ENCODE peak calls at places on chromosomes 16 and 17, in nine cellular contexts. J, R, W, G, F, Q, Y, K and V are unnamed samples.

GRCh38 chr16:83954577-83955016 is 1.6 kb downstream of the OSGIN1 start:
- DNase-seq in Q (peak; percentile 38), F (no peak), G (peak; percentile 80), Y (peak; percentile 79), R (no peak), K (no peak), J (peak; percentile 75), W (peak; percentile 80), V (peak; percentile 67)

GRCh38 chr17:60325730-60326524 is 66.0 kb downstream of the USP32 start:
- DNase-seq in Q (no peak), W (no peak), F (no peak), Y (no peak), R (no peak), J (no peak), G (no peak), K (no peak), V (no peak)

GRCh38 chr16:80569440-80570105 is 28.8 kb downstream of the DYNLRB2 start:
- DNase-seq in W (peak; percentile 7), J (no peak), G (no peak), Q (peak; percentile 46), Y (no peak), K (no peak), R (no peak), F (no peak), V (no peak)

GRCh38 chr17:76493505-76494167 is 7.6 kb downstream of the RHBDF2 start:
- DNase-seq in Y (no peak), Q (no peak), J (no peak), R (no peak), G (no peak), K (no peak), W (no peak), F (no peak), V (peak; percentile 38)

GRCh38 chr17:64226132-64226531 is 36.9 kb downstream of the TEX2 start:
- DNase-seq in R (no peak), W (no peak), Q (no peak), K (no peak), F (no peak), J (no peak), Y (no peak), G (no peak), V (no peak)

GRCh38 chr16:23403547-23403946 is 49.4 kb downstream of the COG7 start:
- DNase-seq in J (no peak), F (no peak), W (no peak), Y (no peak), K (no peak), Q (no peak), G (no peak), R (no peak), V (no peak)

GRCh38 chr16:49592507-49593422 is 219.2 kb downstream of the C16orf78 start:
- DNase-seq in Y (no peak), R (peak; percentile 52), F (no peak), G (peak; percentile 58), Q (peak; percentile 7), W (peak; percentile 51), K (no peak), J (peak; percentile 64), V (peak; percentile 15)

GRCh38 chr17:40443988-40444899 is 994 bp downstream of the IGFBP4 start:
- DNase-seq in W (no peak), R (no peak), Q (peak; percentile 19), K (no peak), Y (no peak), G (no peak), F (no peak), J (no peak), V (no peak)

GRCh38 chr17:74919440-74920305 is 3.4 kb downstream of the USH1G start:
- DNase-seq in R (no peak), W (no peak), J (no peak), K (no peak), G (no peak), F (no peak), Y (no peak), Q (no peak), V (no peak)

DNA sequence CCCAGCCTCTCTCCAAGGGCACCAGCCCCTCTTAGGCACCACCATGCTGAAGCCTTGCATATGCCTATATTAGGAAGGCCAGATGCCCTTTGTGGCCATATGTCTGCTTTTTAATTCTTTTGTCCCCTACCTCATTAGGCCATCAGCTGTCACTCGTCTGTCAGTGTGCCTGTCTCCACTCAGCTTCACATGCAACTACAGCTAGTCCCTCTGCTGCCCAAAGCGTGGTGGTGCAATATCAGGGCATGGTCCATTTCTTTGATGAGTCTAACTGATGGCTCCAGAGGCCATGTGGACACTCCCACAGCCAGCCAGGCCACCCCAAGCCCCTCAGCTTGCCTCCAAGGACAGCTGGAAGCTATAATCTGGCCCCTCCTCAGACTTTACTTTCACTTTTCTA is 36.3 kb downstream of the MYO18A start:
- DNase-seq in J (peak; percentile 69), Q (peak; percentile 28), F (no peak), G (no peak), K (no peak), Y (no peak), R (peak; percentile 63), W (peak; percentile 63), V (no peak)
- TF ChIP-seq CTCF in J (peak; percentile 47), Q (peak; percentile 51), F (peak; percentile 24), G (peak; percentile 17), K (no peak), Y (no peak), R (peak; percentile 46), W (peak; percentile 58), V (no peak)

DNA sequence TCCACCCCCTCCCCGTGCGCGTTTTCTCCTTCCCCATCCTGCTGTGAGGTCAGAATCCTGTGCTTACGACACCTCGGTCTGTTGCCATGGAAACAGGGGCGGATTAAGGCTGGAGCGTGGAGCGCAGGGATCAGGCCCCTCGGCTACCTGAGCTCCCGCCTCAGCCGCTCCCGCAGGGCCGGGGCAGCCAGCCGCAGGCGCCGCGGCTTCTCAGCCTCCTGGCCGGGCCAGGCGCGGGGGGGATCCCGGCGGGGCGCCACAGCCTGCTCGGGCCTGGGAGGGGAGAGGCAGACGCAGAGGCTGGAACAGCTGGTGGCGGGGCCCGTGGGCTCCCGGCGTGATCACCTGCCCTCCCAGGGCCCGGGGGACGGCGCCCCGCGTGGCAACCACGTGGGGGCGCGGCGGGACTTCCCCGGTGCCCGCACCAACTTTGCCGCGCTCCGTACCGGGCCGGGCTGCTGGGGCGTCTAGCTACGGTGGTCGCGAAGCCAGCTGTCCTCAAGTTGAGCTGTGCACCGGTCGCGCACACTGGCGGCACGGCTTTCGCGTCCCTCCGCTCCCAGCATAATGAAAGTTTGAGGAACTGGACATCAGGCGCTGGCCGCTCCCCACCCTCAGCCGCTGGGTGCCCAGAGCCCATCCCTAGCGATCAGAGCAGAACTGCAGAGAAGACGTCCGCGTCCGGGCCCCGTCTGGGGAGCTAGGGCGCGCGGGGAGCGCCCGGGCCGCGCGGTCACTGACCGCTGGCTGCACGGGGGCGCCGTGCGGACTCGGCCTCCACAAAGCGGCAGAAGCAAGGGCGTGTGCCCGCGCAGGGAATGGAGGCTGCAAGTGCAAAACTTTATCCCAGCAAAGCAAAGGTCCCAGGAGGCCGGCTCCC is 1.2 kb downstream of the RTN4RL1 start:
- DNase-seq in W (peak; percentile 74), F (no peak), G (no peak), Q (peak; percentile 41), K (no peak), Y (peak; percentile 76), J (peak; percentile 69), R (peak; percentile 68), V (peak; percentile 78)
- H3K4me3 ChIP-seq in W (peak overlapping the region; percentile 59), F (peak overlapping the region; percentile 57), G (peak overlapping the region; percentile 69), Q (peak overlapping the region; percentile 26), K (peak overlapping the region; percentile 74), Y (peak overlapping the region; percentile 44), J (peak overlapping the region; percentile 80), R (peak overlapping the region; percentile 67), V (peak overlapping the region; percentile 48)

GRCh38 chr16:27461483-27462171 is 59.7 kb downstream of the IL21R start:
- DNase-seq in J (peak; percentile 66), F (no peak), Y (no peak), G (no peak), R (no peak), K (no peak), W (no peak), Q (peak; percentile 54), V (no peak)
- H3K4me1 ChIP-seq in J (peaks cover 25% of the 10 kb centered on the region), F (no peaks in the 10 kb centered on the region), Y (no peaks in the 10 kb centered on the region), G (no peaks in the 10 kb centered on the region), R (no peaks in the 10 kb centered on the region), K (peaks cover 39% of the 10 kb centered on the region), W (peaks cover 18% of the 10 kb centered on the region), Q (peaks cover 4% of the 10 kb centered on the region), V (no peaks in the 10 kb centered on the region)

GRCh38 chr16:89607937-89608740 is 5.3 kb upstream of the DPEP1 start:
- DNase-seq in W (no peak), F (no peak), R (no peak), J (no peak), K (no peak), Q (no peak), G (no peak), Y (no peak), V (no peak)

GRCh38 chr16:89605186-89605970 is 8.1 kb upstream of the DPEP1 start:
- DNase-seq in F (no peak), R (no peak), K (no peak), W (no peak), J (no peak), Q (no peak), Y (no peak), G (no peak), V (no peak)

GRCh38 chr16:89610108-89610453 is 3.4 kb upstream of the DPEP1 start:
- DNase-seq in Q (no peak), G (no peak), K (no peak), W (no peak), R (no peak), F (no peak), Y (no peak), J (no peak), V (no peak)

GRCh38 chr16:89606006-89606405 is 7.4 kb upstream of the DPEP1 start:
- DNase-seq in G (no peak), K (no peak), F (no peak), W (no peak), R (no peak), Y (no peak), J (no peak), Q (no peak), V (no peak)

DNA sequence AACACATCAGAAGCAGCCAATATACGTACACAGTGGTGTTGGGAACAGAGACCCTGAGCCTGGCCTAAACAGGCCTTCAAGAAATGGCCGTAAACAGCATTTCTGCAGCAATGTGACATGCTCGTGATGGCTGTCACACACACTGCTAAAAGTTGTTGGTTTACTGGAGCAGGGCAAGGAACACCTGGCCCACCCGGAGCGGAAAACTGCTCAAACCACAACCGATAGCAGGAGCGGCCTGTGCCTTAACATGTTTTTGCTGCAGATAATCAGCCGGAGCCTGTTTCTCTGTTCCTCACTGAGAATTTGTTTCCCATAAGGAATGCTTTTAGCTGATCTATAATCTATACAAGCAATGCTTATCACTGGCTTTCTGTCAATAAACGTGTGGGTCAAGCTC is 6.0 kb upstream of the DPEP1 start:
- DNase-seq in W (no peak), R (no peak), Q (no peak), J (no peak), G (no peak), K (no peak), Y (no peak), F (no peak), V (no peak)
- TF ChIP-seq CTCF in W (no peak), R (no peak), Q (no peak), J (no peak), G (no peak), K (no peak), Y (no peak), F (no peak), V (no peak)